ENCODE peak calls at places on chromosomes 1 and 21, in eight cellular contexts. One of them, this sample, is unnamed. For H3K36me3, the result is how much of the 10 kb centered on the place peaks cover.

GRCh38 chr1:230392141-230392909 is 33.8 kb downstream of the PGBD5 start:
- DNase-seq in tibial artery: no peak
- DNase-seq in GM06990: no peak
- DNase-seq in body of pancreas: no peak
- DNase-seq in SJSA1: no peak
- DNase-seq in CD8-positive, alpha-beta memory T cell: no peak
- DNase-seq in adrenal gland: no peak
- DNase-seq in lower lobe of right lung: no peak
- DNase-seq in this sample: no peak

GRCh38 chr1:11730429-11730861 is 5.5 kb upstream of the AGTRAP start:
- DNase-seq in GM06990: no peak
- DNase-seq in SJSA1: no peak
- DNase-seq in body of pancreas: peak
- DNase-seq in tibial artery: peak
- DNase-seq in lower lobe of right lung: no peak
- DNase-seq in CD8-positive, alpha-beta memory T cell: peak
- DNase-seq in adrenal gland: peak
- DNase-seq in this sample: no peak

GRCh38 chr1:224168859-224169380 is 14.1 kb upstream of the DEGS1 start:
- DNase-seq in SJSA1: peak
- DNase-seq in body of pancreas: peak
- DNase-seq in lower lobe of right lung: no peak
- DNase-seq in CD8-positive, alpha-beta memory T cell: peak
- DNase-seq in tibial artery: no peak
- DNase-seq in adrenal gland: peak
- DNase-seq in GM06990: peak
- DNase-seq in this sample: no peak

GRCh38 chr1:17112496-17113236 is 6.6 kb downstream of the PADI2 start:
- DNase-seq in SJSA1: no peak
- DNase-seq in adrenal gland: no peak
- DNase-seq in lower lobe of right lung: no peak
- DNase-seq in body of pancreas: no peak
- DNase-seq in tibial artery: no peak
- DNase-seq in CD8-positive, alpha-beta memory T cell: no peak
- DNase-seq in GM06990: no peak
- DNase-seq in this sample: peak

GRCh38 chr1:158371188-158371953 is 17.7 kb downstream of the CD1E start:
- DNase-seq in lower lobe of right lung: no peak
- DNase-seq in SJSA1: no peak
- DNase-seq in body of pancreas: no peak
- DNase-seq in tibial artery: no peak
- DNase-seq in CD8-positive, alpha-beta memory T cell: no peak
- DNase-seq in GM06990: peak
- DNase-seq in adrenal gland: no peak
- DNase-seq in this sample: no peak

GRCh38 chr1:54459714-54460113 is 53.5 kb upstream of the SSBP3 start:
- DNase-seq in lower lobe of right lung: no peak
- DNase-seq in GM06990: no peak
- DNase-seq in SJSA1: no peak
- DNase-seq in adrenal gland: no peak
- DNase-seq in CD8-positive, alpha-beta memory T cell: peak
- DNase-seq in body of pancreas: no peak
- DNase-seq in tibial artery: no peak
- DNase-seq in this sample: peak

GRCh38 chr1:182601926-182602325 is 2.3 kb downstream of the RGS16 start:
- DNase-seq in CD8-positive, alpha-beta memory T cell: no peak
- DNase-seq in SJSA1: no peak
- DNase-seq in GM06990: no peak
- DNase-seq in body of pancreas: no peak
- DNase-seq in tibial artery: no peak
- DNase-seq in lower lobe of right lung: no peak
- DNase-seq in adrenal gland: no peak
- DNase-seq in this sample: no peak

GRCh38 chr1:161849518-161849917 is 83.4 kb downstream of the ATF6 start:
- DNase-seq in adrenal gland: no peak
- DNase-seq in GM06990: no peak
- DNase-seq in lower lobe of right lung: no peak
- DNase-seq in tibial artery: no peak
- DNase-seq in SJSA1: no peak
- DNase-seq in body of pancreas: no peak
- DNase-seq in CD8-positive, alpha-beta memory T cell: no peak
- DNase-seq in this sample: no peak

GRCh38 chr1:29396438-29397255 is 160.3 kb downstream of the PTPRU start:
- DNase-seq in lower lobe of right lung: no peak
- DNase-seq in tibial artery: no peak
- DNase-seq in CD8-positive, alpha-beta memory T cell: no peak
- DNase-seq in GM06990: no peak
- DNase-seq in body of pancreas: no peak
- DNase-seq in SJSA1: no peak
- DNase-seq in adrenal gland: no peak
- DNase-seq in this sample: no peak

GRCh38 chr1:1628656-1629429 is 3.1 kb upstream of the MMP23B start:
- DNase-seq in CD8-positive, alpha-beta memory T cell: peak
- DNase-seq in body of pancreas: no peak
- DNase-seq in SJSA1: no peak
- DNase-seq in lower lobe of right lung: peak
- DNase-seq in tibial artery: no peak
- DNase-seq in adrenal gland: no peak
- DNase-seq in GM06990: peak
- DNase-seq in this sample: no peak

GRCh38 chr1:46749403-46749802 is 30.5 kb upstream of the EFCAB14 start:
- DNase-seq in lower lobe of right lung: no peak
- DNase-seq in tibial artery: no peak
- DNase-seq in adrenal gland: no peak
- DNase-seq in GM06990: no peak
- DNase-seq in body of pancreas: no peak
- DNase-seq in CD8-positive, alpha-beta memory T cell: no peak
- DNase-seq in SJSA1: no peak
- DNase-seq in this sample: no peak

GRCh38 chr1:98427664-98428063 is 233.9 kb upstream of the SNX7 start:
- DNase-seq in tibial artery: no peak
- DNase-seq in SJSA1: no peak
- DNase-seq in GM06990: no peak
- DNase-seq in lower lobe of right lung: no peak
- DNase-seq in CD8-positive, alpha-beta memory T cell: no peak
- DNase-seq in adrenal gland: no peak
- DNase-seq in body of pancreas: no peak
- DNase-seq in this sample: no peak

GRCh38 chr1:218886472-218886871 is 287.2 kb upstream of the LYPLAL1 start:
- DNase-seq in SJSA1: no peak
- DNase-seq in GM06990: no peak
- DNase-seq in tibial artery: peak
- DNase-seq in CD8-positive, alpha-beta memory T cell: no peak
- DNase-seq in lower lobe of right lung: no peak
- DNase-seq in body of pancreas: no peak
- DNase-seq in adrenal gland: peak
- DNase-seq in this sample: no peak

DNA sequence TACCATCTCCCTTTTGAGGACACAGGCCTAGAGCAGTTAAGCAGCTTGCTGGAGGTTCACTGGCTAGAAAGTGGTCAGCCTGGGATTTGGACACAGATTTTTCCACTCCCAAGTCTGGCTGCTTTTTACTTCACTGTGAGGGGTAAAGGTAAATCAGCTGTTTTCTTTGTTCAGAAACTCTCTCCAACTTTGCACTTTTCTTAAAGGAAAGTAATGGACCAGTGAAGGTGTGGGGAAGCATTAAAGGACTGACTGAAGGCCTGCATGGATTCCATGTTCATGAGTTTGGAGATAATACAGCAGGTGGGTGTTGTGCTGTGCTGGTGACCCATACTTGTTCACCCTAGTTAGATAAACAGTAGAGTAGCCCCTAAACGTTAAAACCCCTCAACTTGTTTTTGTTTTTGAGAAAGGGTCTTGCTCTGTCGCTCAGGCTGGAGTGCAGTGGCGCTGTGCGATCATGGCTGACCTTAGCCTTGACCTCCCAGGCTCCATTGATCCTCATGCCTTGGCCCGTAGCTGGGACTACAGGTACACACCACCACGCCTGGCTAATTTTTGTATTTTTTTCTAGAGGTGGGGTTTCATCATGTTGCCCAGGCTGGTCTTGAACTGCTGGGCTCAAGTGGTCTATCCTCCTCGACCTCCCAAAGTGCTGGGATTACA is 4.2 kb downstream of the SOD1 start:
- DNase-seq in SJSA1: no peak
- DNase-seq in lower lobe of right lung: no peak
- DNase-seq in tibial artery: no peak
- DNase-seq in adrenal gland: no peak
- DNase-seq in CD8-positive, alpha-beta memory T cell: no peak
- DNase-seq in GM06990: no peak
- DNase-seq in body of pancreas: no peak
- DNase-seq in this sample: no peak
- H3K36me3 ChIP-seq in SJSA1: half or more
- H3K36me3 ChIP-seq in lower lobe of right lung: half or more
- H3K36me3 ChIP-seq in tibial artery: under half
- H3K36me3 ChIP-seq in adrenal gland: under half
- H3K36me3 ChIP-seq in CD8-positive, alpha-beta memory T cell: under half
- H3K36me3 ChIP-seq in GM06990: under half
- H3K36me3 ChIP-seq in body of pancreas: under half
- H3K36me3 ChIP-seq in this sample: under half

DNA sequence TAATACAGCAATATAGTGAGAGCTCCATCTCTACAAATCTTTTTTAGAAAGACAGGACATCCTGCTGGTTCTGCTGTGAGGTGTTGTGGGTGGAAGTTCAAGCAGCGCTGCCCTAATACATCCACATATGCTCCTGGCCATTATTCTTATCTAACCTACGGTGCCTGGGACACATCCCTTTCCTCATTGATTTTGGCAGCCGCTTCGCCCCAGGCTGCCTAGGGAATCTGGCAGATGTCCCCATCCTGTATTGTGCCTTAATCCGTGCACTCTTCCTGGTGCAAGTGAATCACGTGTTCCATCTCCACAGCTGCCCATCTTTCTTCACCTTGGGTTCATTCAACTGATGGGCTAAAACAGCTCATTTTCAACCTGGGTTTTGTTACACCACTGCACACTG is 3.1 kb upstream of the UBE2G2 start:
- DNase-seq in GM06990: no peak
- DNase-seq in CD8-positive, alpha-beta memory T cell: no peak
- DNase-seq in SJSA1: no peak
- DNase-seq in lower lobe of right lung: no peak
- DNase-seq in body of pancreas: no peak
- DNase-seq in tibial artery: no peak
- DNase-seq in adrenal gland: peak
- DNase-seq in this sample: no peak
- H3K36me3 ChIP-seq in GM06990: under half
- H3K36me3 ChIP-seq in CD8-positive, alpha-beta memory T cell: under half
- H3K36me3 ChIP-seq in SJSA1: half or more
- H3K36me3 ChIP-seq in lower lobe of right lung: half or more
- H3K36me3 ChIP-seq in body of pancreas: under half
- H3K36me3 ChIP-seq in tibial artery: under half
- H3K36me3 ChIP-seq in adrenal gland: under half
- H3K36me3 ChIP-seq in this sample: under half

DNA sequence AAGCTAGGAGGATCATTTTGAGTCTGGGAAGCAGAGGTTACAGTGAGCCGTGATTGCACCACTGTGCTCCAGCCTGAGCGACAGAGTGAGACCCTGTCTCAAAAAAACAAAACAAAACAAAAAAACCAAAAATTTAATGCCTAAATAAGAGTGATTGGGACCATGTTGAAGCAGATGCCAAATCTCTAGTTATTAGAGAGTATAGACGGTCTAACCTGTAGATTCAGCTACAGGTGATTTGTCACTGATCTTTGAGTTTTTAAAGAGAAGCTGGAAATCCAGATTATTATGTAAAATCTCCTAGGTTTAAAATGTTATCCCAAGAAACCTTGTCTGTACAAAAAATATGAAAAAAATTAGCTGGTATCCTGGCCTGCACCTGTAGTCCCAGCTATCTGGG is 11.5 kb downstream of the HDAC1 start:
- DNase-seq in adrenal gland: no peak
- DNase-seq in lower lobe of right lung: no peak
- DNase-seq in GM06990: no peak
- DNase-seq in CD8-positive, alpha-beta memory T cell: no peak
- DNase-seq in SJSA1: no peak
- DNase-seq in body of pancreas: no peak
- DNase-seq in tibial artery: no peak
- DNase-seq in this sample: no peak
- H3K36me3 ChIP-seq in adrenal gland: under half
- H3K36me3 ChIP-seq in lower lobe of right lung: half or more
- H3K36me3 ChIP-seq in GM06990: under half
- H3K36me3 ChIP-seq in CD8-positive, alpha-beta memory T cell: under half
- H3K36me3 ChIP-seq in SJSA1: half or more
- H3K36me3 ChIP-seq in body of pancreas: under half
- H3K36me3 ChIP-seq in tibial artery: under half
- H3K36me3 ChIP-seq in this sample: half or more

GRCh38 chr1:9731561-9731960 is 80.0 kb downstream of the PIK3CD start:
- DNase-seq in GM06990: peak
- DNase-seq in tibial artery: no peak
- DNase-seq in SJSA1: no peak
- DNase-seq in adrenal gland: no peak
- DNase-seq in lower lobe of right lung: no peak
- DNase-seq in CD8-positive, alpha-beta memory T cell: no peak
- DNase-seq in body of pancreas: no peak
- DNase-seq in this sample: no peak

GRCh38 chr1:9731051-9731537 is 79.6 kb downstream of the PIK3CD start:
- DNase-seq in tibial artery: no peak
- DNase-seq in lower lobe of right lung: no peak
- DNase-seq in GM06990: peak
- DNase-seq in SJSA1: no peak
- DNase-seq in CD8-positive, alpha-beta memory T cell: no peak
- DNase-seq in body of pancreas: no peak
- DNase-seq in adrenal gland: no peak
- DNase-seq in this sample: no peak

GRCh38 chr1:9729523-9729922 is 78.0 kb downstream of the PIK3CD start:
- DNase-seq in GM06990: no peak
- DNase-seq in SJSA1: no peak
- DNase-seq in body of pancreas: no peak
- DNase-seq in lower lobe of right lung: no peak
- DNase-seq in CD8-positive, alpha-beta memory T cell: no peak
- DNase-seq in adrenal gland: no peak
- DNase-seq in tibial artery: no peak
- DNase-seq in this sample: no peak

GRCh38 chr1:9728451-9729295 is 77.1 kb downstream of the PIK3CD start:
- DNase-seq in CD8-positive, alpha-beta memory T cell: peak
- DNase-seq in lower lobe of right lung: no peak
- DNase-seq in GM06990: peak
- DNase-seq in tibial artery: no peak
- DNase-seq in adrenal gland: no peak
- DNase-seq in SJSA1: no peak
- DNase-seq in body of pancreas: no peak
- DNase-seq in this sample: no peak

DNA sequence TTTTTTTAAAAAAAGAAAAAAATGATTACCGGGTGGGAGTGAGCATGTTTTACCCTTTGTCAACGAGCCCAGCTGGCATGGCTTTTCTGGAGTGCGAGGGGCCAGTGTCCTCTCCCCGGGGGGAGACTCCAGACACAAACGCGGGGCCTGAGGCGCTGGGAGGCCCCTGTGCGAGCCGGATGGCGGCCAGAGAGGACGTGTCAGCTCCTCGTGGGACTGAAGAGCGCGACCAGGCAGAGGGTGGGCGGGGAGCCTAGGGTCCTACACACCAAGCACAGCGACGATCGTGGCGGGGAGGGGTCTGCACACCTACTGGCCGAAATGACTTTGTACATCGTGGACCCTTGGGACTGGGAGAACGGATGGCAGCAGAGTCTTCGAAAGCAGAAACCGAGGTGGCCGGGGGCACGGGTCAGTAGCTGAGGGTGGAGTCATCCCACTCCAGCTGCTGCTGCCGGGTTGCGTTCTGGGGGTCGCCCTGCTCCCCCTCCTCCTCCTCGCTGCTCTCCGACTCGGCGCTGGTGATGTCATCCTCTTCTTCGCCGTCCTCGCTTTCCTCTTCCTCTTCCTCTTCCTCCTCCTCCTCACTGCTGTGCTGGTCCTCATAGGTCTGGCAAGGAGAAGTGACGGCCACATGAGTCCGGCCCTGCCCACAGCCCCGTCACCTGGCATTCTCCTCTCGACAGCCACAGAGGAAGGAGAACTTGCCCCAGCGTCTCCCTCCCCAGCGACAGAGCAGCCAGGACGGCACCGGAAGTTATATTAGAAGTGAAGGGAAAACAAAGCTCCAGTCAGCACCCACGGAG is 78.8 kb downstream of the PIK3CD start:
- DNase-seq in CD8-positive, alpha-beta memory T cell: no peak
- DNase-seq in lower lobe of right lung: peak
- DNase-seq in adrenal gland: peak
- DNase-seq in SJSA1: no peak
- DNase-seq in GM06990: peak
- DNase-seq in body of pancreas: peak
- DNase-seq in tibial artery: peak
- DNase-seq in this sample: no peak
- H3K36me3 ChIP-seq in CD8-positive, alpha-beta memory T cell: half or more
- H3K36me3 ChIP-seq in lower lobe of right lung: half or more
- H3K36me3 ChIP-seq in adrenal gland: half or more
- H3K36me3 ChIP-seq in SJSA1: half or more
- H3K36me3 ChIP-seq in GM06990: half or more
- H3K36me3 ChIP-seq in body of pancreas: under half
- H3K36me3 ChIP-seq in tibial artery: half or more
- H3K36me3 ChIP-seq in this sample: half or more

This sample was measured in SJCRH30.